ENCODE peak calls at places on chromosomes 11 and 22, in four cellular contexts. P is CD4-positive, alpha-beta memory T cell; S is fibroblast of lung; F is HCT116. C is an unnamed sample. For H3K4me1, the result is how much of the 10 kb centered on the place peaks cover.

GRCh38 chr22:29230916-29231875 is 25.5 kb downstream of the EMID1 start:
- DNase-seq in P (no peak), S (no peak), F (no peak), C (no peak)

GRCh38 chr11:64996710-64997380 is at the start of gene BATF2:
- DNase-seq in P (no peak), S (peak), F (peak), C (peak)

GRCh38 chr11:2932850-2933251 is 3.6 kb upstream of the PHLDA2 start:
- DNase-seq in P (no peak), S (peak), F (no peak), C (no peak)

GRCh38 chr11:20388096-20389055 is 860 bp downstream of the PRMT3 start:
- DNase-seq in P (no peak), S (no peak), F (no peak), C (peak)

GRCh38 chr11:130774703-130775102 is 141.6 kb downstream of the SNX19 start:
- DNase-seq in P (no peak), S (no peak), F (no peak), C (no peak)

GRCh38 chr22:19042285-19043110 is 79.7 kb downstream of the DGCR2 start:
- DNase-seq in P (no peak), S (no peak), F (no peak), C (no peak)

GRCh38 chr11:78131956-78132355 is 7.5 kb downstream of the ALG8 start:
- DNase-seq in P (no peak), S (peak), F (no peak), C (peak)

GRCh38 chr11:1782831-1783724 is 19.4 kb upstream of the CTSD start:
- DNase-seq in P (no peak), S (peak), F (no peak), C (no peak)

GRCh38 chr11:44817207-44817944 is 90.6 kb downstream of the TSPAN18 start:
- DNase-seq in P (no peak), S (peak), F (no peak), C (no peak)

GRCh38 chr11:72553748-72554147 is 119.4 kb upstream of the CLPB start:
- DNase-seq in P (peak), S (no peak), F (no peak), C (no peak)

GRCh38 chr11:125071831-125072209 is 8.7 kb downstream of the SLC37A2 start:
- DNase-seq in P (no peak), S (no peak), F (no peak), C (no peak)

GRCh38 chr22:30879398-30879797 is 89.2 kb downstream of the MORC2 start:
- DNase-seq in P (no peak), S (no peak), F (no peak), C (no peak)

GRCh38 chr11:73176892-73177155 is 34.7 kb upstream of the FCHSD2 start:
- DNase-seq in P (no peak), S (no peak), F (no peak), C (no peak)

GRCh38 chr22:19579880-19580279 is 55.7 kb upstream of the CLDN5 start:
- DNase-seq in P (peak), S (no peak), F (no peak), C (no peak)

GRCh38 chr22:24465566-24465965 is 29.6 kb upstream of the UPB1 start:
- DNase-seq in P (no peak), S (peak), F (peak), C (no peak)

GRCh38 chr11:109305009-109305408 is 117.0 kb upstream of the C11orf87 start:
- DNase-seq in P (no peak), S (no peak), F (no peak), C (no peak)

GRCh38 chr22:39634530-39635399 is 64.2 kb downstream of the CACNA1I start:
- DNase-seq in P (no peak), S (peak), F (peak), C (peak)

GRCh38 chr22:47610281-47610680 is 847.8 kb downstream of the TBC1D22A start:
- DNase-seq in P (no peak), S (no peak), F (no peak), C (no peak)

GRCh38 chr11:101612481-101612880 is 28.7 kb upstream of the TRPC6 start:
- DNase-seq in P (no peak), S (no peak), F (no peak), C (no peak)

GRCh38 chr11:125201525-125202121 is 37.1 kb downstream of the PKNOX2 start:
- DNase-seq in P (no peak), S (peak), F (no peak), C (no peak)

GRCh38 chr22:34804588-34804987 is 261.4 kb upstream of the ISX start:
- DNase-seq in P (no peak), S (no peak), F (no peak), C (no peak)
- H3K4me3 ChIP-seq in P (no peak), S (no peak), F (no peak), C (no peak)

GRCh38 chr22:36379593-36380361 is 8.0 kb downstream of the MYH9 start:
- DNase-seq in P (peak), S (peak), F (no peak), C (no peak)

GRCh38 chr22:36377022-36377631 is 10.6 kb downstream of the MYH9 start:
- DNase-seq in P (peak), S (no peak), F (no peak), C (no peak)

GRCh38 chr22:36376265-36376664 is 11.5 kb downstream of the MYH9 start:
- DNase-seq in P (no peak), S (no peak), F (no peak), C (no peak)

GRCh38 chr22:36375071-36375980 is 12.4 kb downstream of the MYH9 start:
- DNase-seq in P (no peak), S (no peak), F (no peak), C (no peak)

GRCh38 chr22:36378080-36378788 is 9.5 kb downstream of the MYH9 start:
- DNase-seq in P (no peak), S (no peak), F (no peak), C (no peak)
- H3K4me1 ChIP-seq in P (half or more), S (under half), F (half or more), C (under half)

DNA sequence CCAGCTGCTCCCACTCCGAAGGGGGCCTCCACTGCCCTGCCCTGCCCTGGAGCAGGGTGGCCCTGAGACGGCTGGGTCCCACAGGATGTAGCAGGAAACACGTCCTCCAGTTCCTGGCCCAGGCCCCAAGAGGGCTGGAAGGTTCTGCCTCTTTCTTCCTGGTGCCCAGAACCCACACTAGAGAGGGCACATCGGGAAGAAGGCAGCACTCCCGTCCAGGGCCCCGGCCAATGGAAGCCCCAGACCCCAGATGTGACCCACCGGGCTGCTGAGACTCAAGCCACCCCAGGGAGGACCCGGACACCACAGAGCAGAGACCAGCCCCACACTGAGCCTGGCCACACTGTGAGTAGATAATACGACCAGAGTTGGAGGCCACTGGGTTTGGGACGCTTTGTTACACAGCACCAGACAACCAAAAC is 71.2 kb downstream of the CELSR1 start:
- DNase-seq in P (no peak), S (no peak), F (no peak), C (no peak)
- H3K4me3 ChIP-seq in P (no peak), S (no peak), F (no peak), C (no peak)

DNA sequence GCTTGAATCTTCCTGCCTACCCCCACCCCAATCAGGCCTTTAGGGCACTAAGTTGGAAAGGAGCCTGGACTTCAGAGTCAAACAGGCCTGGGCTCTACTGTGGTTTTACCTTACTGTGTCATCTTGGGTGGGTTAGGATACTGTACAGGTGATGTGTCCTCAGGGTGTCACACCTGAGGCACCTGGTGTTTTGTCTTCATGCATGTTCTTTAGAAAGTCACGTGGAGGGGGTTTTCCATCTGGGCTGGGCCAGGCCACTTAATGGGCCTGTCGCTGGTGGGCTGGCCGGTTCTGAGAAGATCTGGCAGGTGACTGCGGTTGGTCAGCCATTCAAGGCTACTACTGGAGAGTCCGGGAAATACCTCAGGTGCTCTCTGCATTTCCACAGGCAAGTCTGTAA is 92.6 kb downstream of the SWAP70 start:
- DNase-seq in P (no peak), S (no peak), F (no peak), C (no peak)
- H3K4me1 ChIP-seq in P (under half), S (half or more), F (under half), C (half or more)

GRCh38 chr22:50699001-50699753 is 26.6 kb downstream of the SHANK3 start:
- DNase-seq in P (no peak), S (no peak), F (no peak), C (no peak)

GRCh38 chr22:50698546-50698945 is 25.9 kb downstream of the SHANK3 start:
- DNase-seq in P (no peak), S (no peak), F (no peak), C (no peak)

GRCh38 chr22:50696799-50697561 is 24.4 kb downstream of the SHANK3 start:
- DNase-seq in P (no peak), S (no peak), F (no peak), C (peak)

GRCh38 chr22:50696251-50696798 is 23.7 kb downstream of the SHANK3 start:
- DNase-seq in P (no peak), S (no peak), F (no peak), C (no peak)

DNA sequence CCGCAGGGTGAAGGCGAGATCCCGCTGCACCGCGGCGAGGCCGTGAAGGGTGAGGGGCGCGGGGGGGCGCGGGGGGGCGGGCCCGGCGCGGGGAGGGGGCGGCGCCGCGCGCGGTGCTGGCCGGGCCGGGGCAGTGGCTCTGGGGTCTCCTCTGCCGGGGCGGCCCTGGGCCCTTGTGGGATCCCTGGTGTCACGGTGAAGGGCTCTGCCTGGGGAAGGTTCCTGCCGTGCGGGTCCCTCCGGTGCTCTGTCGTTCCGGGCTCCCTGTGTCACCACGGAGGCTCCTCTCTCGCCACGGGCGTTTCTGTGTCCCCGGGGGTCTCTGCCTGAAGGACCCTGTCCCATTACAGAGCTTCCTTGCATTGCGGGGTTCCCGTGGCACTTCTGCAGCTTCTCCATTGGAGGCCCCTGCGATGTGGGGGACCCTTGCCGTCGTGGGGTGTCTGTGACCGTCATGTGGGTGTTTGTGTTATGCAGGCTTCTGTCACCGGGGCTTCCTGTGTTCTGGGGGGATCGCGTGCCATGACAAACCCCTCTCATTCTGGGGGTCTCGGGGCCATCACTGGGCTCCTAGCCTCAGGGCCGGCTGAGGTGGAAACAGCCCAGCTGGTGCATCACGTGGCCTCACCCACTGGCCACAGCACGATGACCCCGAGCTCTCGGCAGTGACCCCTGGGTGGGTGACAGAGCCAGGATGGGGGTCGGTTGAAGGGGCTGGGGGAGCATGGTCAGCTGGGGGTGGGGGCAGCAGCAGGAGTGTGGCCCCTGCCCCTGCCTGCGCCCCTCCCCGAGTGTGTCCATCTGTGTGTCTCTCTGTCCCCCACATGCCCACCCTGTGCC is 25.3 kb downstream of the SHANK3 start:
- DNase-seq in P (no peak), S (no peak), F (no peak), C (no peak)
- H3K4me3 ChIP-seq in P (no peak), S (peak), F (peak), C (peak)

GRCh38 chr11:67468056-67468455 is 995 bp downstream of the TMEM134 start:
- DNase-seq in P (no peak), S (peak), F (no peak), C (peak)
- H3K4me1 ChIP-seq in P (under half), S (under half), F (under half), C (under half)

GRCh38 chr11:122098223-122098980 is 17.6 kb downstream of the BLID start:
- DNase-seq in P (no peak), S (no peak), F (no peak), C (no peak)

GRCh38 chr11:122102426-122102825 is 13.6 kb downstream of the BLID start:
- DNase-seq in P (no peak), S (peak), F (no peak), C (peak)

GRCh38 chr11:122099345-122100045 is 16.5 kb downstream of the BLID start:
- DNase-seq in P (no peak), S (peak), F (no peak), C (peak)

GRCh38 chr11:122101625-122102291 is 14.3 kb downstream of the BLID start:
- DNase-seq in P (no peak), S (peak), F (no peak), C (peak)

DNA sequence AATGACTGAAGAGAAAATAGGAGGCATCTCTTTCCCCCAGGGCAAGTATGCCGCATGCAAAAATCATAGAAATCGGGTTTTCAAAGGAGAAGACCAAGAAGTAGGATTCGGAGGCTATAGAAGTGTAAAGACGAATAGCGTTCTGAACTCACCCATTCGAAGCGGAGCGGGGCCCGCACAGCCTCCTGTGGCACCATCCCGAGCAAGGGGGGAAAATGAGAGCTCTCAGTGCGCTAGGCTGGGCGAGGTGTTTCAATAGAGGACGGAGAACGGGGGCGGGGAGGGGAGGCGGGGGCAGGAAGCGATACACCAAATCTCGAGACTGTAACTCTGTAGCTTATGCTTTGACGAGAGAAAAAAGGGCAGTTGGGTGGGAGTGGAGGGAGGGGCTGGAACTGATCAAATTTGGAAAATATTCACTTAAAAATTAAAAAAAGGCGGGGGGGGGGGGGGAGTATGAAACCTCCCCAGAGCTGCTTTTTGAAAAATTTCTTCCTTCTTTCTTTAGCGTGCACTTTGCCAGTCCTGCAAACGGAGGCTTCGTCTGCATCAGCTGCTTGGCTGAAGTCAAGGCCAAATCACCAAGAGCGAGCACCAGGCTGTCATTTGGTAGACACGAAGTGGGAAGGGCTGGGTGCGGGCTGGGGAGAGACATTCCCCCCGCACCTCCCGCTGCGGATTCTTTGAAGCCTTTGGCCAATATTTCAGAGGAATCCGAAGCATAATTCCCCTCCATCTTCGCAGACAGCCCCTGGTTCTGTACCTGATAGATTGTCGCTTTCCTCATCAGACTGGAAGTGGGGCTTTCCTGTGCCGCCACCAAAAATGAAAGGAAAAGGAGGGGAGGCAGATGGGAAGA is 15.6 kb downstream of the BLID start:
- DNase-seq in P (no peak), S (peak), F (no peak), C (peak)
- H3K4me3 ChIP-seq in P (no peak), S (peak), F (no peak), C (peak)

C was measured in adipocyte.